ENCODE peak calls at places on chromosome 13, in four cellular contexts. C, Y, O and P are unnamed samples.

GRCh38 chr13:96796234-96796633 is 198.0 kb downstream of the OXGR1 start:
- DNase-seq in Y (peak; percentile 6), C (no peak), O (no peak), P (peak; percentile 18)

GRCh38 chr13:25771208-25771607 is 280.6 kb downstream of the SHISA2 start:
- DNase-seq in O (no peak), Y (peak; percentile 84), C (no peak), P (no peak)

GRCh38 chr13:95456837-95457236 is 95.7 kb upstream of the CLDN10 start:
- DNase-seq in O (no peak), C (no peak), Y (no peak), P (no peak)

GRCh38 chr13:68509734-68510621 is 1279.8 kb upstream of the PCDH9 start:
- DNase-seq in C (no peak), Y (peak; percentile 43), O (no peak), P (no peak)

GRCh38 chr13:113231306-113232207 is 22.1 kb downstream of the CUL4A start:
- DNase-seq in C (no peak), O (no peak), Y (no peak), P (no peak)

GRCh38 chr13:74103970-74104555 is 30.1 kb downstream of the KLF12 start:
- DNase-seq in Y (no peak), C (no peak), O (no peak), P (peak; percentile 17)

GRCh38 chr13:37616131-37616530 is 17.6 kb upstream of the POSTN start:
- DNase-seq in Y (no peak), C (no peak), O (no peak), P (no peak)

GRCh38 chr13:41588899-41589298 is 131.5 kb downstream of the RGCC start:
- DNase-seq in Y (peak; percentile 86), C (no peak), O (no peak), P (peak; percentile 85)

GRCh38 chr13:109949395-109949794 is 163.0 kb upstream of the IRS2 start:
- DNase-seq in Y (no peak), C (no peak), O (no peak), P (no peak)

GRCh38 chr13:109628251-109628699 is 158.1 kb downstream of the IRS2 start:
- DNase-seq in C (no peak), O (no peak), Y (peak; percentile 85), P (peak; percentile 34)

GRCh38 chr13:105787518-105788085 is 747.9 kb downstream of the EFNB2 start:
- DNase-seq in O (no peak), Y (peak; percentile 11), C (no peak), P (no peak)

GRCh38 chr13:60590775-60591174 is 193.8 kb downstream of the TDRD3 start:
- DNase-seq in O (no peak), Y (no peak), C (no peak), P (no peak)

GRCh38 chr13:76882431-76882830 is 3.8 kb downstream of the KCTD12 start:
- DNase-seq in Y (no peak), O (peak; percentile 49), C (no peak), P (peak; percentile 77)

GRCh38 chr13:46622013-46622917 is 69.3 kb downstream of the LRCH1 start:
- DNase-seq in C (no peak), O (no peak), Y (no peak), P (no peak)

GRCh38 chr13:36057041-36057440 is 74.1 kb downstream of the DCLK1 start:
- DNase-seq in C (no peak), O (no peak), Y (peak; percentile 10), P (peak; percentile 22)

GRCh38 chr13:77176350-77176749 is 149.4 kb upstream of the FBXL3 start:
- DNase-seq in C (no peak), Y (peak; percentile 27), O (no peak), P (peak; percentile 50)

GRCh38 chr13:44879452-44880058 is 109.7 kb downstream of the NUFIP1 start:
- DNase-seq in C (peak; percentile 27), Y (peak; percentile 50), O (no peak), P (peak; percentile 78)

GRCh38 chr13:88586263-88586662 is 915.1 kb downstream of the SLITRK5 start:
- DNase-seq in O (no peak), Y (peak; percentile 6), C (no peak), P (no peak)

GRCh38 chr13:113123226-113124150 is 889 bp downstream of the F10 start:
- DNase-seq in Y (no peak), O (peak; percentile 43), C (no peak), P (no peak)

GRCh38 chr13:49370390-49370789 is 73.5 kb downstream of the CAB39L start:
- DNase-seq in Y (no peak), O (no peak), C (no peak), P (no peak)

GRCh38 chr13:49367640-49368431 is 76.0 kb downstream of the CAB39L start:
- DNase-seq in C (no peak), O (no peak), Y (no peak), P (peak; percentile 38)

GRCh38 chr13:49369876-49370275 is 74.0 kb downstream of the CAB39L start:
- DNase-seq in C (no peak), Y (no peak), O (no peak), P (no peak)

GRCh38 chr13:49368688-49369087 is 75.2 kb downstream of the CAB39L start:
- DNase-seq in C (no peak), Y (no peak), O (no peak), P (no peak)

GRCh38 chr13:49366841-49367240 is 77.0 kb downstream of the CAB39L start:
- DNase-seq in Y (no peak), O (no peak), C (no peak), P (peak; percentile 34)
- H3K4me3 ChIP-seq in Y (no peak overlapping the region), O (no peak overlapping the region), C (no peak overlapping the region), P (no peak overlapping the region)

DNA sequence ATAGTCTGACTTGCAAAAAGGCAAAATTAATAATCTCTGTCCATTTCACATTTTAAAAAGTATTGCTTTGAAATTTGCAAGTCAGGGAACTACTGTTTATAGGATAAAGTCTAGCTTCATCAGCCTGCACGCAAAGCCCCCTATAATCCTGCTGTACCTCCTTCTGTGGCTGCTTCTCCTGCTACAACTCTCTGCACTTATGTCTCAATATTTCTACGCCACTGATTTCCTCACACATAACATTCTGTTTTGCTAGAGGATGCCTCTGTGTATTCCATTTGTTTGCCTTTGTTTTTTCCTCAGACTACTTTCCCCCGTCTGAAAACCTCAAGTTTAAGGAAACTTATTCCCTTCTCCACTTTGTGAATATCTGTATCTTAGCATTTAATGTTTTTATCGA is 389.9 kb downstream of the RFC3 start:
- DNase-seq in Y (no peak), C (no peak), O (no peak), P (peak; percentile 59)
- TF ChIP-seq CTCF in Y (no peak), C (no peak), O (no peak), P (no peak)

GRCh38 chr13:51101636-51102218 is 9.3 kb downstream of the C13orf42 start:
- DNase-seq in O (no peak), C (no peak), Y (no peak), P (no peak)
- H3K4me3 ChIP-seq in O (no peak overlapping the region), C (no peak overlapping the region), Y (no peak overlapping the region), P (no peak overlapping the region)

GRCh38 chr13:79405831-79406596 is at the start of gene RBM26:
- DNase-seq in Y (peak; percentile 93), C (peak; percentile 95), O (peak; percentile 97), P (peak; percentile 97)
- TF ChIP-seq CTCF in Y (no peak), C (no peak), O (peak; percentile 29), P (no peak)

GRCh38 chr13:51588406-51588949 is 4.2 kb downstream of the WDFY2 start:
- DNase-seq in O (no peak), Y (no peak), C (peak; percentile 73), P (no peak)
- H3K4me3 ChIP-seq in O (no peak overlapping the region), Y (no peak overlapping the region), C (no peak overlapping the region), P (no peak overlapping the region)

GRCh38 chr13:48220592-48221300 is 12.3 kb upstream of the ITM2B start:
- DNase-seq in Y (no peak), C (no peak), O (no peak), P (no peak)

GRCh38 chr13:48221301-48222190 is 11.5 kb upstream of the ITM2B start:
- DNase-seq in Y (no peak), C (no peak), O (peak; percentile 53), P (no peak)

GRCh38 chr13:48214519-48215121 is 18.4 kb upstream of the ITM2B start:
- DNase-seq in O (no peak), C (no peak), Y (no peak), P (no peak)

DNA sequence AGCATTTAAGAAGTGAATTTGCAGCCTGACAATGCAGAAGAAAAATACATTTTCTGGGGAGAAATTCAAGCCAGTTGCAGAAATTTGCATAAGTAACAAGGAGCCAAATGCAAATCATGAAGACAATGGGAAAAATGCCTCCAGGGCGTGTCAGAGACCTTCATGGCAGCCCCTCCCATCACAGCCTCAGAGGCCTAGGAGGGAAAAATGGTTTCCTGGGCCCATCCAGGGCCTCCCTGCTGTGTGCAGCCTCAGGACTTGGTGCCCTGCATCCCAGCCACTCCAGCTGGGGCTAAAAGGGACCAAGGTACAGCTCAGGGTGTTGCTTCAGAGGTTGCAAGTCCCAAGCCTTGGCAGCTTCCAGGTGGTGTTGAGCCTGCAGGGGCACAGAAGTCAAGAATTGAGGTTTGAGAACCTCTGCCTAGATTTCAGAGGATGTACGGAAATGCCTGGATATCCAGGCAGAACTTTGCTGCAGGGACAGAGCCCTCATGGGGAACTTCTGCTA is 16.7 kb upstream of the ITM2B start:
- DNase-seq in C (no peak), O (no peak), Y (no peak), P (no peak)
- TF ChIP-seq CTCF in C (no peak), O (no peak), Y (no peak), P (no peak)

DNA sequence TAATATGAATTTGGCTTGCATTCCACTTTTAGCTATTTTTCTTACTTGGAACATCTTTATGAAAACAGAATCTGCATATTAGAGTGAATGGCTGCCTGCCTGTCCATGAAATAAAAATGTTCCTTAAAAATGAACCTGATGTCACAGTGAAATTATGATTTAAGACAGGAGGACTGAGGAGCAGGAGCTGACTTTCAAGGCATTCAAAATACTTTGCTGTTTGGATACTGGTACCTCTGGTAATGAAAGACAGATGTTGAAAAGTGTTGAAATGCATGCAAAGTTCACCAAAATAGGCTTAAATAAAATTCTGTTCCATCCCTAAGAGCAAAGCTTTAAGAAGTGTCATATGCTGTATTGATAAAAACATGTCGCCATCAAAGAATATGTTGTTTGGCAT is 1.7 kb downstream of the ARHGEF7 start:
- DNase-seq in O (no peak), Y (no peak), C (no peak), P (no peak)
- H3K4me3 ChIP-seq in O (no peak overlapping the region), Y (no peak overlapping the region), C (no peak overlapping the region), P (no peak overlapping the region)

DNA sequence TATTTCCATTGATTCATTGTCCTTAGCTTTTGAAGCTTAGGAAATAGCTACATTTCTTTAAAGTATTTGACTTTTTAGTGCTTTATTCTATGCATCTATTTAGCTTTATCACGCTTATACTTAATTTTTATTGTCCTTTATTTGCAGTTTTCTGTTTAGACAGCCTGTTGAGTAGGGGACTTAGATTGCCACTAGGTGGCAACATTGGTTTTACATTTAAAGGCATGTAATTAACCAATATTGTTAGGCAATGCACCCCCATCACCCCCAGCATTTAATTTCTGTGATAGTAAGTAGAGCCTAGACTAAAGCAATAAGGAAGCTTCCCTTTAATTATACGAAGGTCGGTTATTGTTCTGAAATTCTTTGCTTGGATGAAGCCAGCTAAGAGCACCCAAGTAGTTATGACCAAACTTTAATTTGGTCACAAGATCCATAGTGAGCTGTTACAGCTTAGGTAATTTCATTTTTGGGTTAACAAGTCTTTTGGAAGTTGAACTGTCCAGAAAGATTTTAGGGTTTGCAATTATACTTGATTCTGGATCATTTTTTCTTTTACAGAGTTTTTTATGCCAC is 36.5 kb downstream of the B3GLCT start:
- DNase-seq in C (peak; percentile 36), O (no peak), Y (peak; percentile 51), P (peak; percentile 64)
- TF ChIP-seq CTCF in C (peak; percentile 72), O (peak; percentile 62), Y (peak; percentile 89), P (peak; percentile 78)